ENCODE peak calls at places on chromosome 16, in four cellular contexts. J, G, B and T are unnamed samples.

GRCh38 chr16:68079616-68080344 is 5.4 kb upstream of the NFATC3 start:
- DNase-seq in B (peak), G (peak), J (peak), T (no peak)

GRCh38 chr16:69408451-69408850 is 16.0 kb upstream of the CYB5B start:
- DNase-seq in B (no peak), G (no peak), J (peak), T (no peak)

GRCh38 chr16:10078541-10078949 is 103.7 kb downstream of the GRIN2A start:
- DNase-seq in B (no peak), J (no peak), G (no peak), T (no peak)

GRCh38 chr16:19419691-19420060 is 2.0 kb downstream of the TMC5 start:
- DNase-seq in G (no peak), B (no peak), J (peak), T (no peak)

GRCh38 chr16:2483160-2483559 is 8.2 kb downstream of the TBC1D24 start:
- DNase-seq in B (no peak), G (no peak), J (no peak), T (peak)

GRCh38 chr16:80680046-80680445 is 124.4 kb downstream of the CDYL2 start:
- DNase-seq in G (no peak), J (no peak), B (no peak), T (no peak)

GRCh38 chr16:23365602-23366240 is 63.6 kb downstream of the SCNN1B start:
- DNase-seq in J (no peak), B (no peak), G (no peak), T (no peak)

GRCh38 chr16:12902511-12903324 is 1.3 kb downstream of the SHISA9 start:
- DNase-seq in G (no peak), B (no peak), J (no peak), T (no peak)

GRCh38 chr16:4081035-4081434 is 35.2 kb downstream of the ADCY9 start:
- DNase-seq in G (no peak), J (no peak), B (no peak), T (no peak)

GRCh38 chr16:80105160-80105559 is 435.6 kb upstream of the DYNLRB2 start:
- DNase-seq in J (no peak), B (no peak), G (no peak), T (no peak)